ENCODE peak calls at places on chromosomes 3 and 15, in seven cellular contexts. One of them, this sample, is unnamed.

GRCh38 chr15:74723754-74724334 is 1.5 kb downstream of the CYP1A1 start:
- DNase-seq in germinal center: peak; percentile 53
- DNase-seq in stimulated activated CD8-positive, alpha-beta memory T cell treated with anti-CD3 and anti-CD28 coated beads, Interleukin-4, amount 100 ng/mL, for 24 hours: no peak
- DNase-seq in CD8-positive, alpha-beta memory T cell: no peak
- DNase-seq in nucleus accumbens: no peak
- DNase-seq in RWPE1: peak; percentile 56
- DNase-seq in GM23248: peak; percentile 58
- DNase-seq in this sample: peak; percentile 79

GRCh38 chr3:148962513-148962912 is 28.8 kb upstream of the GYG1 start:
- DNase-seq in CD8-positive, alpha-beta memory T cell: no peak
- DNase-seq in GM23248: peak; percentile 81
- DNase-seq in germinal center: no peak
- DNase-seq in nucleus accumbens: no peak
- DNase-seq in RWPE1: peak; percentile 30
- DNase-seq in stimulated activated CD8-positive, alpha-beta memory T cell treated with anti-CD3 and anti-CD28 coated beads, Interleukin-4, amount 100 ng/mL, for 24 hours: no peak
- DNase-seq in this sample: no peak

GRCh38 chr3:44825264-44825925 is 36.3 kb upstream of the TMEM42 start:
- DNase-seq in stimulated activated CD8-positive, alpha-beta memory T cell treated with anti-CD3 and anti-CD28 coated beads, Interleukin-4, amount 100 ng/mL, for 24 hours: no peak
- DNase-seq in nucleus accumbens: no peak
- DNase-seq in RWPE1: no peak
- DNase-seq in CD8-positive, alpha-beta memory T cell: no peak
- DNase-seq in GM23248: peak; percentile 80
- DNase-seq in germinal center: no peak
- DNase-seq in this sample: no peak

GRCh38 chr3:81920805-81921204 is 159.4 kb upstream of the GBE1 start:
- DNase-seq in RWPE1: no peak
- DNase-seq in germinal center: no peak
- DNase-seq in GM23248: no peak
- DNase-seq in CD8-positive, alpha-beta memory T cell: no peak
- DNase-seq in stimulated activated CD8-positive, alpha-beta memory T cell treated with anti-CD3 and anti-CD28 coated beads, Interleukin-4, amount 100 ng/mL, for 24 hours: no peak
- DNase-seq in nucleus accumbens: no peak
- DNase-seq in this sample: no peak

GRCh38 chr15:66151809-66152208 is 101.7 kb downstream of the MEGF11 start:
- DNase-seq in GM23248: no peak
- DNase-seq in RWPE1: no peak
- DNase-seq in nucleus accumbens: no peak
- DNase-seq in stimulated activated CD8-positive, alpha-beta memory T cell treated with anti-CD3 and anti-CD28 coated beads, Interleukin-4, amount 100 ng/mL, for 24 hours: no peak
- DNase-seq in CD8-positive, alpha-beta memory T cell: no peak
- DNase-seq in germinal center: no peak
- DNase-seq in this sample: peak; percentile 32

GRCh38 chr3:183653209-183654064 is 18.0 kb downstream of the KLHL24 start:
- DNase-seq in germinal center: no peak
- DNase-seq in nucleus accumbens: no peak
- DNase-seq in RWPE1: no peak
- DNase-seq in GM23248: no peak
- DNase-seq in CD8-positive, alpha-beta memory T cell: no peak
- DNase-seq in stimulated activated CD8-positive, alpha-beta memory T cell treated with anti-CD3 and anti-CD28 coated beads, Interleukin-4, amount 100 ng/mL, for 24 hours: no peak
- DNase-seq in this sample: no peak

GRCh38 chr15:42494998-42495360 is 455 bp upstream of the SNAP23 start:
- DNase-seq in RWPE1: peak; percentile 57
- DNase-seq in stimulated activated CD8-positive, alpha-beta memory T cell treated with anti-CD3 and anti-CD28 coated beads, Interleukin-4, amount 100 ng/mL, for 24 hours: peak; percentile 25
- DNase-seq in GM23248: peak; percentile 90
- DNase-seq in CD8-positive, alpha-beta memory T cell: no peak
- DNase-seq in germinal center: no peak
- DNase-seq in nucleus accumbens: peak; percentile 7
- DNase-seq in this sample: peak; percentile 6

GRCh38 chr3:129230311-129231019 is 18.9 kb upstream of the COPG1 start:
- DNase-seq in GM23248: peak; percentile 96
- DNase-seq in stimulated activated CD8-positive, alpha-beta memory T cell treated with anti-CD3 and anti-CD28 coated beads, Interleukin-4, amount 100 ng/mL, for 24 hours: no peak
- DNase-seq in germinal center: no peak
- DNase-seq in CD8-positive, alpha-beta memory T cell: no peak
- DNase-seq in RWPE1: peak; percentile 76
- DNase-seq in nucleus accumbens: no peak
- DNase-seq in this sample: no peak

GRCh38 chr3:190709351-190709773 is 153.1 kb downstream of the GMNC start:
- DNase-seq in stimulated activated CD8-positive, alpha-beta memory T cell treated with anti-CD3 and anti-CD28 coated beads, Interleukin-4, amount 100 ng/mL, for 24 hours: no peak
- DNase-seq in CD8-positive, alpha-beta memory T cell: no peak
- DNase-seq in GM23248: peak; percentile 29
- DNase-seq in RWPE1: no peak
- DNase-seq in nucleus accumbens: no peak
- DNase-seq in germinal center: no peak
- DNase-seq in this sample: no peak

GRCh38 chr3:101852315-101852714 is 3.0 kb downstream of the NFKBIZ start:
- DNase-seq in GM23248: no peak
- DNase-seq in germinal center: no peak
- DNase-seq in stimulated activated CD8-positive, alpha-beta memory T cell treated with anti-CD3 and anti-CD28 coated beads, Interleukin-4, amount 100 ng/mL, for 24 hours: no peak
- DNase-seq in nucleus accumbens: no peak
- DNase-seq in RWPE1: no peak
- DNase-seq in CD8-positive, alpha-beta memory T cell: no peak
- DNase-seq in this sample: no peak

GRCh38 chr3:95218484-95218883 is 1155.6 kb downstream of the NSUN3 start:
- DNase-seq in RWPE1: no peak
- DNase-seq in CD8-positive, alpha-beta memory T cell: no peak
- DNase-seq in stimulated activated CD8-positive, alpha-beta memory T cell treated with anti-CD3 and anti-CD28 coated beads, Interleukin-4, amount 100 ng/mL, for 24 hours: no peak
- DNase-seq in GM23248: no peak
- DNase-seq in germinal center: no peak
- DNase-seq in nucleus accumbens: no peak
- DNase-seq in this sample: no peak

GRCh38 chr15:60021589-60022378 is 17.7 kb downstream of the FOXB1 start:
- DNase-seq in stimulated activated CD8-positive, alpha-beta memory T cell treated with anti-CD3 and anti-CD28 coated beads, Interleukin-4, amount 100 ng/mL, for 24 hours: no peak
- DNase-seq in GM23248: no peak
- DNase-seq in RWPE1: no peak
- DNase-seq in CD8-positive, alpha-beta memory T cell: no peak
- DNase-seq in germinal center: no peak
- DNase-seq in nucleus accumbens: no peak
- DNase-seq in this sample: no peak

GRCh38 chr3:83770664-83771402 is 1188.0 kb upstream of the CADM2 start:
- DNase-seq in germinal center: no peak
- DNase-seq in nucleus accumbens: no peak
- DNase-seq in GM23248: no peak
- DNase-seq in stimulated activated CD8-positive, alpha-beta memory T cell treated with anti-CD3 and anti-CD28 coated beads, Interleukin-4, amount 100 ng/mL, for 24 hours: no peak
- DNase-seq in CD8-positive, alpha-beta memory T cell: no peak
- DNase-seq in RWPE1: no peak
- DNase-seq in this sample: no peak

GRCh38 chr3:49387721-49388120 is 24.1 kb downstream of the RHOA start:
- DNase-seq in CD8-positive, alpha-beta memory T cell: no peak
- DNase-seq in RWPE1: no peak
- DNase-seq in GM23248: peak; percentile 64
- DNase-seq in nucleus accumbens: no peak
- DNase-seq in stimulated activated CD8-positive, alpha-beta memory T cell treated with anti-CD3 and anti-CD28 coated beads, Interleukin-4, amount 100 ng/mL, for 24 hours: no peak
- DNase-seq in germinal center: no peak
- DNase-seq in this sample: no peak

GRCh38 chr15:51199541-51199940 is 104.8 kb upstream of the TNFAIP8L3 start:
- DNase-seq in CD8-positive, alpha-beta memory T cell: no peak
- DNase-seq in nucleus accumbens: no peak
- DNase-seq in germinal center: no peak
- DNase-seq in GM23248: no peak
- DNase-seq in stimulated activated CD8-positive, alpha-beta memory T cell treated with anti-CD3 and anti-CD28 coated beads, Interleukin-4, amount 100 ng/mL, for 24 hours: no peak
- DNase-seq in RWPE1: no peak
- DNase-seq in this sample: no peak

GRCh38 chr3:13537926-13538325 is 11.0 kb upstream of the FBLN2 start:
- DNase-seq in stimulated activated CD8-positive, alpha-beta memory T cell treated with anti-CD3 and anti-CD28 coated beads, Interleukin-4, amount 100 ng/mL, for 24 hours: no peak
- DNase-seq in CD8-positive, alpha-beta memory T cell: no peak
- DNase-seq in germinal center: no peak
- DNase-seq in GM23248: peak; percentile 99
- DNase-seq in RWPE1: peak; percentile 81
- DNase-seq in nucleus accumbens: no peak
- DNase-seq in this sample: no peak

GRCh38 chr3:101861978-101862421 is 12.7 kb downstream of the NFKBIZ start:
- DNase-seq in stimulated activated CD8-positive, alpha-beta memory T cell treated with anti-CD3 and anti-CD28 coated beads, Interleukin-4, amount 100 ng/mL, for 24 hours: no peak
- DNase-seq in GM23248: no peak
- DNase-seq in germinal center: no peak
- DNase-seq in CD8-positive, alpha-beta memory T cell: no peak
- DNase-seq in nucleus accumbens: no peak
- DNase-seq in RWPE1: no peak
- DNase-seq in this sample: no peak

GRCh38 chr3:46090161-46090591 is 62.9 kb upstream of the XCR1 start:
- DNase-seq in GM23248: peak; percentile 73
- DNase-seq in RWPE1: no peak
- DNase-seq in stimulated activated CD8-positive, alpha-beta memory T cell treated with anti-CD3 and anti-CD28 coated beads, Interleukin-4, amount 100 ng/mL, for 24 hours: no peak
- DNase-seq in germinal center: no peak
- DNase-seq in nucleus accumbens: no peak
- DNase-seq in CD8-positive, alpha-beta memory T cell: no peak
- DNase-seq in this sample: no peak

GRCh38 chr15:67829647-67830504 is 4.6 kb downstream of the SKOR1 start:
- DNase-seq in stimulated activated CD8-positive, alpha-beta memory T cell treated with anti-CD3 and anti-CD28 coated beads, Interleukin-4, amount 100 ng/mL, for 24 hours: no peak
- DNase-seq in nucleus accumbens: no peak
- DNase-seq in GM23248: no peak
- DNase-seq in RWPE1: no peak
- DNase-seq in germinal center: no peak
- DNase-seq in CD8-positive, alpha-beta memory T cell: no peak
- DNase-seq in this sample: no peak

GRCh38 chr3:171792549-171792948 is 17.7 kb downstream of the PLD1 start:
- DNase-seq in nucleus accumbens: no peak
- DNase-seq in germinal center: no peak
- DNase-seq in CD8-positive, alpha-beta memory T cell: no peak
- DNase-seq in GM23248: no peak
- DNase-seq in RWPE1: no peak
- DNase-seq in stimulated activated CD8-positive, alpha-beta memory T cell treated with anti-CD3 and anti-CD28 coated beads, Interleukin-4, amount 100 ng/mL, for 24 hours: no peak
- DNase-seq in this sample: no peak

GRCh38 chr3:17795733-17796132 is 53.3 kb upstream of the TBC1D5 start:
- DNase-seq in stimulated activated CD8-positive, alpha-beta memory T cell treated with anti-CD3 and anti-CD28 coated beads, Interleukin-4, amount 100 ng/mL, for 24 hours: no peak
- DNase-seq in nucleus accumbens: no peak
- DNase-seq in RWPE1: no peak
- DNase-seq in GM23248: peak; percentile 66
- DNase-seq in germinal center: no peak
- DNase-seq in CD8-positive, alpha-beta memory T cell: no peak
- DNase-seq in this sample: no peak

GRCh38 chr3:177224406-177224805 is 27.1 kb upstream of the TBL1XR1 start:
- DNase-seq in RWPE1: no peak
- DNase-seq in CD8-positive, alpha-beta memory T cell: no peak
- DNase-seq in germinal center: no peak
- DNase-seq in GM23248: no peak
- DNase-seq in nucleus accumbens: no peak
- DNase-seq in stimulated activated CD8-positive, alpha-beta memory T cell treated with anti-CD3 and anti-CD28 coated beads, Interleukin-4, amount 100 ng/mL, for 24 hours: no peak
- DNase-seq in this sample: no peak

GRCh38 chr15:76335851-76336253 is 721 bp upstream of the ISL2 start:
- DNase-seq in nucleus accumbens: no peak
- DNase-seq in stimulated activated CD8-positive, alpha-beta memory T cell treated with anti-CD3 and anti-CD28 coated beads, Interleukin-4, amount 100 ng/mL, for 24 hours: no peak
- DNase-seq in RWPE1: peak; percentile 48
- DNase-seq in germinal center: peak; percentile 68
- DNase-seq in GM23248: no peak
- DNase-seq in CD8-positive, alpha-beta memory T cell: no peak
- DNase-seq in this sample: peak; percentile 43